ENCODE peak calls at places on chromosomes 16 and 17, in four cellular contexts. W, X, O and L are unnamed samples.

GRCh38 chr17:50540485-50541401 is 6.2 kb upstream of the SPATA20 start:
- DNase-seq in W (no peak), X (no peak), O (no peak), L (no peak)

GRCh38 chr17:50534222-50534978 is 1.9 kb downstream of the EPN3 start:
- DNase-seq in O (no peak), W (no peak), X (no peak), L (peak)

GRCh38 chr16:35733971-35734702 is 2274.7 kb downstream of the TP53TG3F start:
- DNase-seq in W (no peak), O (no peak), X (no peak), L (no peak)

GRCh38 chr16:16190546-16190945 is 32.7 kb downstream of the ABCC6 start:
- DNase-seq in W (no peak), O (no peak), X (no peak), L (no peak)

GRCh38 chr16:64225036-64225435 is 896.8 kb downstream of the CDH11 start:
- DNase-seq in O (no peak), X (no peak), W (no peak), L (no peak)

GRCh38 chr17:30274887-30275286 is 16.9 kb downstream of the BLMH start:
- DNase-seq in X (no peak), W (no peak), O (no peak), L (no peak)

GRCh38 chr17:46772013-46772878 is 46.2 kb downstream of the WNT3 start:
- DNase-seq in W (no peak), O (no peak), X (peak), L (peak)

GRCh38 chr17:77481476-77482374 is 341.0 kb downstream of the SEC14L1 start:
- DNase-seq in X (no peak), O (no peak), W (no peak), L (no peak)

GRCh38 chr16:29779474-29779873 is 1.4 kb downstream of the ZG16 start:
- DNase-seq in O (no peak), W (no peak), X (no peak), L (peak)

GRCh38 chr17:40281663-40282062 is 6.0 kb upstream of the CDC6 start:
- DNase-seq in X (no peak), W (no peak), O (no peak), L (no peak)

GRCh38 chr16:84052071-84052622 is 9.6 kb upstream of the SLC38A8 start:
- DNase-seq in O (no peak), X (no peak), W (no peak), L (no peak)

GRCh38 chr17:63842173-63842539 is 329 bp downstream of the SMARCD2 start:
- DNase-seq in X (peak), W (no peak), O (peak), L (no peak)

GRCh38 chr17:80474933-80475915 is 1.2 kb downstream of the NPTX1 start:
- DNase-seq in O (no peak), X (no peak), W (no peak), L (peak)

DNA sequence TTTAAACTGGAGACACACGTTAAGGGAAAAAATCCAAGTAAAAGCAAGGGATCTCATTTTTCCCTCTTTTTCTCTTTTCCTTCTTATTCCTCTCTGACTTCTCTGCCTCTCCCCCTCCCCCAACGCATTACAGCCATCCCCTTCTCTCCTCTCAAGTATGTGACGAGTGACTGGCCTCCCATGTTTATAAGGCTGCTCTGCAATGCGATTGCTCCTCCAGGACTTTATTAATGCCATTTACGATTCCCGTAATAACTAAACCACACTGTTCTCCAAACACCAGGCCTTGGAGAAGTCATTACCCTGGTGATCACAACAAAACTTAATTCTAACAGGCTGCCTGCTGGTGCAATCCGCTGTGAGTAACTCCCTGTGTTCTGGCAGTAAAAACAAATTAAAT is 88.8 kb downstream of the HS3ST3B1 start:
- DNase-seq in X (no peak), W (no peak), O (no peak), L (no peak)
- H3K4me3 ChIP-seq in X (no peak), W (no peak), O (no peak), L (no peak)

GRCh38 chr17:4472281-4472680 is 26.4 kb upstream of the SPNS2 start:
- DNase-seq in X (no peak), W (no peak), O (no peak), L (no peak)
- TF ChIP-seq CTCF in X (no peak), W (no peak), O (no peak), L (no peak)

DNA sequence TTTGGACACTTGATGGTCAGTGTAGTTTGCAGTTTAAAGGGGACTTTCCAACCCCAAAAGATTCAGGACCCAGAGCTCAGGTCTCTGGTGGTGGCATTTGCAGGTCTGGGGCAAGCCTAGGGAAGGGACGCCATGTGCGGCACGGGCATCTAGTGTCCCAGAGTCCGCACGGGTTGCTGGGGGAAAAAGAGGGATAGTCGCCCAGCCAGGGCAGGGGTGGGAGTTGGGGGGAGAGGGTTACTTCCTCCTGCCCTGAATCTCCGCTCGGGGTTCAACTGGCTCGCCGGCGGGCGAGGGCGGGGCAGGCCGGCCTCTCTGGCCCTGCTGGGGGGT is 239 bp upstream of the CA7 start:
- DNase-seq in W (no peak), O (no peak), X (no peak), L (no peak)
- H3K4me3 ChIP-seq in W (no peak), O (no peak), X (no peak), L (no peak)

DNA sequence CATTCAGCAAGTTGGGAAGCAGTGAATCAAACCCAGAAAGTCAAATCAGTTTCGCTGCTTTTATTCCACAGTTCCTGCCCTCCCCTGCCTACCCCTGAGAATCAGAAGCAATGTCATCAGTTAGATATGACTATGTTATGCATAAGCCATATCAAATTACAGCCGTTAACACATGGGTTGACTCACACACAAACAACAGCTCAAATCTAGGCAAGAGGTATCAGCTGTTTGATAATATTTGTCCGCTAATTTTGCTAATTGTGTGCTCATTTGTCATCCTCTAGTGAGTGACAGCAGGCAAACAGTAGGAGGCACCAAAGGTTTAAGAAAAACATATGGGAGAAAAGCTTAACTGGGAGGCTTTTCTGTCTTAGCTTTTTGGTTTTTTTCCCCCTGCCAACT is 327.4 kb upstream of the CCL2 start:
- DNase-seq in O (peak), W (no peak), X (no peak), L (peak)
- TF ChIP-seq CTCF in O (no peak), W (no peak), X (no peak), L (no peak)

GRCh38 chr16:12901204-12901596 is 198 bp upstream of the SHISA9 start:
- DNase-seq in O (no peak), X (no peak), W (no peak), L (no peak)
- H3K4me3 ChIP-seq in O (no peak), X (no peak), W (no peak), L (no peak)

GRCh38 chr17:45718791-45719190 is 65.3 kb upstream of the CRHR1 start:
- DNase-seq in O (no peak), W (no peak), X (no peak), L (no peak)

GRCh38 chr17:45719335-45720071 is 64.6 kb upstream of the CRHR1 start:
- DNase-seq in W (peak), O (peak), X (no peak), L (peak)

GRCh38 chr17:45720386-45720785 is 63.7 kb upstream of the CRHR1 start:
- DNase-seq in O (no peak), W (no peak), X (no peak), L (no peak)

DNA sequence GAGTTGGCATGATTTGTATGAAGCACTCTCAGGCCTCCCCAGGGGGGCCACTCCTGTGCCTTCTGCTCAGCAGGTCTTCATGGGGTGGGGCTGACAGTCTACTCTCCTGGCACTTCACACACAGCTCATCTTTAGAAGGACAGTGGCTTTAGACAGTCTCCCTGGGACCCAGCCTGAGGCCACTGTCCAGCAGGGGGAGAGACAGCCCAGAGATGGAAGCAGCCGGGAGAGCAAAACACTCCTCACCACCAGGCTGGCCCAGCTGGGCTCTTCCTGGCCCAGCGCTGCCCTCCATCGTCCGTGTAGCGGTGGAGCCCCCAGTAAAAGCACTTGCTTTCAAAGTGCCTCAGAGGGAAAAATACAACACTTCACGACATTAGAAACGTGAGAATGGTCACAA is 62.0 kb upstream of the CRHR1 start:
- DNase-seq in X (no peak), O (no peak), W (no peak), L (no peak)
- TF ChIP-seq CTCF in X (peak), O (no peak), W (peak), L (peak)

DNA sequence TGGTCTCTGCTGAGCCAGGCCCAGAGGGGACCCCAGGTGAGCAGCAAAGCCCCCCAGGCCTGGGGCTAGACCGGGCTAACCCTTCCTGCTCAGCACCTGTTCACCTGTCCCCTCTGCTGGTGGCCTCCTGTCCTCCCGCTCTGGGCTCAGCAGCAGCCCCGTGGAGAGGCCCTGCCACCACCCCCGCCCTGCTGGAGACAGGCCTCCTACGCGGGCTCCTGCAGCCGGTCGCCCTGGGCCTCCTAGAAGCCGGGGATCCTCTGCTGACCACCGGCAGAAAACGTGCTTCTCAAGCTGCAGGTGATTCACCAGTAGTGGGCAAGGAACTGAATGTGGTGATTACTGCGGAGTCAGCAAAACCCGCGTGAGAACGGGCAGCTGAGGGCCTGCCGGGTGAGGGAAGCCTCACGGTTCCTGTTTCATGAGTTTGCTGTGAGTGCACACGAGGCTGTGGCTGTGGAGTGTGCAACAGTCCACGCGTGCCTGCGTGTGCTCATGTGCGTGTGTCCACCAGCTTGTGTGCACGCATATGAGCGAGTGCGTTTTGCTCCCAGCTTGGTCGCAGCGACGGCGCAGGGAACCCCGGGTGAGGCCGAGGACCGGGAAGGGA is 792 bp downstream of the SECTM1 start:
- DNase-seq in W (no peak), O (peak), X (peak), L (peak)
- H3K4me3 ChIP-seq in W (peak), O (peak), X (no peak), L (peak)